ENCODE peak calls at places on chromosomes 2 and 18, in four cellular contexts. One of them, this sample, is unnamed.

GRCh38 chr18:74396252-74397204 is 60.6 kb downstream of the DIPK1C start:
- DNase-seq in pancreas: no peak
- DNase-seq in AG10803: no peak
- DNase-seq in sigmoid colon: no peak
- DNase-seq in this sample: no peak

GRCh38 chr2:1454346-1454745 is 41.1 kb downstream of the TPO start:
- DNase-seq in pancreas: no peak
- DNase-seq in AG10803: no peak
- DNase-seq in sigmoid colon: no peak
- DNase-seq in this sample: no peak

GRCh38 chr2:20455076-20455587 is 8.3 kb downstream of the RHOB start:
- DNase-seq in pancreas: no peak
- DNase-seq in AG10803: no peak
- DNase-seq in sigmoid colon: peak
- DNase-seq in this sample: no peak

GRCh38 chr2:146584316-146584715 is 1260.5 kb upstream of the ACVR2A start:
- DNase-seq in pancreas: no peak
- DNase-seq in AG10803: no peak
- DNase-seq in sigmoid colon: no peak
- DNase-seq in this sample: no peak

GRCh38 chr2:53058526-53058925 is 709.1 kb upstream of the CHAC2 start:
- DNase-seq in pancreas: no peak
- DNase-seq in AG10803: peak
- DNase-seq in sigmoid colon: no peak
- DNase-seq in this sample: peak

GRCh38 chr2:233266481-233266880 is 15.0 kb downstream of the ATG16L1 start:
- DNase-seq in pancreas: no peak
- DNase-seq in AG10803: no peak
- DNase-seq in sigmoid colon: no peak
- DNase-seq in this sample: no peak

GRCh38 chr2:68750592-68751396 is 16.2 kb downstream of the ARHGAP25 start:
- DNase-seq in pancreas: no peak
- DNase-seq in AG10803: no peak
- DNase-seq in sigmoid colon: no peak
- DNase-seq in this sample: no peak

GRCh38 chr2:88024509-88024908 is 8.2 kb upstream of the RNU2-63P start:
- DNase-seq in pancreas: no peak
- DNase-seq in AG10803: no peak
- DNase-seq in sigmoid colon: no peak
- DNase-seq in this sample: no peak

GRCh38 chr18:47150029-47150823 is at the start of gene HDHD2:
- DNase-seq in pancreas: peak
- DNase-seq in AG10803: peak
- DNase-seq in sigmoid colon: peak
- DNase-seq in this sample: peak

GRCh38 chr2:167342769-167343168 is 454.5 kb downstream of the XIRP2 start:
- DNase-seq in pancreas: no peak
- DNase-seq in AG10803: no peak
- DNase-seq in sigmoid colon: no peak
- DNase-seq in this sample: no peak

GRCh38 chr2:157897106-157897971 is 21.2 kb upstream of the ACVR1 start:
- DNase-seq in pancreas: no peak
- DNase-seq in AG10803: no peak
- DNase-seq in sigmoid colon: no peak
- DNase-seq in this sample: no peak

GRCh38 chr2:69554568-69554967 is 89.0 kb downstream of the AAK1 start:
- DNase-seq in pancreas: no peak
- DNase-seq in AG10803: no peak
- DNase-seq in sigmoid colon: no peak
- DNase-seq in this sample: no peak

GRCh38 chr2:208064220-208064951 is 39.1 kb upstream of the PLEKHM3 start:
- DNase-seq in pancreas: no peak
- DNase-seq in AG10803: peak
- DNase-seq in sigmoid colon: no peak
- DNase-seq in this sample: peak

GRCh38 chr2:69311017-69311416 is 76.0 kb downstream of the GFPT1 start:
- DNase-seq in pancreas: no peak
- DNase-seq in AG10803: peak
- DNase-seq in sigmoid colon: no peak
- DNase-seq in this sample: peak

GRCh38 chr2:43459455-43459854 is 136.4 kb downstream of the THADA start:
- DNase-seq in pancreas: no peak
- DNase-seq in AG10803: peak
- DNase-seq in sigmoid colon: no peak
- DNase-seq in this sample: peak

GRCh38 chr2:32926708-32927084 is 20.1 kb upstream of the LTBP1 start:
- DNase-seq in pancreas: no peak
- DNase-seq in AG10803: peak
- DNase-seq in sigmoid colon: no peak
- DNase-seq in this sample: peak

GRCh38 chr18:9757851-9758587 is 49.9 kb downstream of the RAB31 start:
- DNase-seq in pancreas: no peak
- DNase-seq in AG10803: peak
- DNase-seq in sigmoid colon: no peak
- DNase-seq in this sample: peak

GRCh38 chr18:50079571-50080295 is 115.2 kb downstream of the MYO5B start:
- DNase-seq in pancreas: peak
- DNase-seq in AG10803: no peak
- DNase-seq in sigmoid colon: peak
- DNase-seq in this sample: no peak

GRCh38 chr18:13628211-13628610 is 98.1 kb downstream of the FAM210A start:
- DNase-seq in pancreas: no peak
- DNase-seq in AG10803: no peak
- DNase-seq in sigmoid colon: no peak
- DNase-seq in this sample: no peak

GRCh38 chr2:84924173-84925106 is 19.0 kb downstream of the TMSB10 start:
- DNase-seq in pancreas: no peak
- DNase-seq in AG10803: peak
- DNase-seq in sigmoid colon: peak
- DNase-seq in this sample: peak

GRCh38 chr2:187900023-187900422 is 345.8 kb upstream of the TFPI start:
- DNase-seq in pancreas: no peak
- DNase-seq in AG10803: no peak
- DNase-seq in sigmoid colon: no peak
- DNase-seq in this sample: peak

GRCh38 chr2:241980193-241980592 is 110.7 kb downstream of the RTP5 start:
- DNase-seq in pancreas: no peak
- DNase-seq in AG10803: no peak
- DNase-seq in sigmoid colon: no peak
- DNase-seq in this sample: no peak

GRCh38 chr2:107648781-107649413 is 177.8 kb upstream of the RGPD4 start:
- DNase-seq in pancreas: no peak
- DNase-seq in AG10803: no peak
- DNase-seq in sigmoid colon: no peak
- DNase-seq in this sample: no peak

GRCh38 chr2:148968776-148969175 is 69.7 kb upstream of the LYPD6B start:
- DNase-seq in pancreas: no peak
- DNase-seq in AG10803: no peak
- DNase-seq in sigmoid colon: no peak
- DNase-seq in this sample: no peak

GRCh38 chr2:174778479-174778962 is 14.2 kb upstream of the CHRNA1 start:
- DNase-seq in pancreas: peak
- DNase-seq in AG10803: peak
- DNase-seq in sigmoid colon: no peak
- DNase-seq in this sample: peak

GRCh38 chr2:216873573-216873972 is 13.7 kb upstream of the TNP1 start:
- DNase-seq in pancreas: no peak
- DNase-seq in AG10803: no peak
- DNase-seq in sigmoid colon: no peak
- DNase-seq in this sample: no peak

GRCh38 chr2:216878072-216878471 is 18.2 kb upstream of the TNP1 start:
- DNase-seq in pancreas: no peak
- DNase-seq in AG10803: no peak
- DNase-seq in sigmoid colon: no peak
- DNase-seq in this sample: no peak

GRCh38 chr2:216879727-216880508 is 20.1 kb upstream of the TNP1 start:
- DNase-seq in pancreas: no peak
- DNase-seq in AG10803: no peak
- DNase-seq in sigmoid colon: no peak
- DNase-seq in this sample: no peak

GRCh38 chr2:216875861-216876260 is 16.0 kb upstream of the TNP1 start:
- DNase-seq in pancreas: no peak
- DNase-seq in AG10803: no peak
- DNase-seq in sigmoid colon: no peak
- DNase-seq in this sample: no peak

GRCh38 chr2:216877085-216877484 is 17.2 kb upstream of the TNP1 start:
- DNase-seq in pancreas: no peak
- DNase-seq in AG10803: no peak
- DNase-seq in sigmoid colon: no peak
- DNase-seq in this sample: no peak
- TF ChIP-seq CTCF in pancreas: no peak
- TF ChIP-seq CTCF in AG10803: no peak
- TF ChIP-seq CTCF in sigmoid colon: no peak
- TF ChIP-seq CTCF in this sample: no peak

GRCh38 chr2:71530987-71531332 is 77.6 kb downstream of the DYSF start:
- DNase-seq in pancreas: no peak
- DNase-seq in AG10803: no peak
- DNase-seq in sigmoid colon: no peak
- DNase-seq in this sample: no peak
- TF ChIP-seq CTCF in pancreas: no peak
- TF ChIP-seq CTCF in AG10803: no peak
- TF ChIP-seq CTCF in sigmoid colon: no peak
- TF ChIP-seq CTCF in this sample: no peak

GRCh38 chr2:165776013-165776412 is 18.0 kb downstream of the GALNT3 start:
- DNase-seq in pancreas: no peak
- DNase-seq in AG10803: no peak
- DNase-seq in sigmoid colon: no peak
- DNase-seq in this sample: no peak

GRCh38 chr2:165778187-165778556 is 15.9 kb downstream of the GALNT3 start:
- DNase-seq in pancreas: no peak
- DNase-seq in AG10803: no peak
- DNase-seq in sigmoid colon: no peak
- DNase-seq in this sample: no peak

GRCh38 chr2:165777522-165778186 is 16.4 kb downstream of the GALNT3 start:
- DNase-seq in pancreas: no peak
- DNase-seq in AG10803: no peak
- DNase-seq in sigmoid colon: no peak
- DNase-seq in this sample: no peak

GRCh38 chr2:165776796-165777195 is 17.3 kb downstream of the GALNT3 start:
- DNase-seq in pancreas: no peak
- DNase-seq in AG10803: no peak
- DNase-seq in sigmoid colon: no peak
- DNase-seq in this sample: no peak

DNA sequence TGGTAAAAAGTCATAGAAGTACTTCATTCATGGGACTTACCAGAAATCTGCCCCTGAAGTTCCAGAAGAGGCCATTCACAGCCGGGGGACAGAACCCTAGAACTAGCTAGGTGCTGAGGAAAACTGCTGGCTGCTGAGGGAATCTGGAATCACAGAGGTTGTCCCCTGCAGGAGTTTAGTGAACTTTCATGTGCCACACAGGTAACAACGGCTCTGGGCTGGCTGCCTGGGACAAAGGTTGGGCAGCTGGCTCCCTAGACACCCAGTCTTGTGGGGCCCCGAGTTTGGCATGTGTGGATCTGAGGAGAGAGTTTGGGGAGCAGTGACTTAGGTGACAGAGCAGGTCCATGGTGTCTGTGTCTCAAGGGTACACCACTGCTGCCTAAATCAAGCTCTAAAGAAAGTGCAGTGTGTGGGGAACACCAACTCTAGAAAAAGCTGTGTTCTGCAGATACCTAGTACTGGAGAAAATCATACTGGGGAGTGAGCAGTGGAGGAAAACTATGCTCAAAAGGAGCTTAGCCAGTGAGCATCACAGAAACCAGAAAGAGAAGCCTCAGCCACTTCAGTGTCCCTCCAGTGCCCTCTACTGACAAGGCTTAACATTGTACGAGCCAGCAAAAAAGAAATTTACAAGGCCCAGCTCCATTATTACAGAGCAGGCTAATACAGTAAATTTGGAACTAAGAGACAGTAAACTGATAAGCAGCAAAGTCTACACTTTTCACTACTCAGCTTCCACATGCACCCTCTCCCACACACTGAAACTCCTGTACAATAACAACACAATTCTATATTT is 15.2 kb downstream of the GALNT3 start:
- DNase-seq in pancreas: no peak
- DNase-seq in AG10803: no peak
- DNase-seq in sigmoid colon: no peak
- DNase-seq in this sample: no peak
- TF ChIP-seq CTCF in pancreas: peak
- TF ChIP-seq CTCF in AG10803: peak
- TF ChIP-seq CTCF in sigmoid colon: no peak
- TF ChIP-seq CTCF in this sample: peak

GRCh38 chr2:111135910-111136297 is 15.2 kb downstream of the BCL2L11 start:
- DNase-seq in pancreas: no peak
- DNase-seq in AG10803: no peak
- DNase-seq in sigmoid colon: no peak
- DNase-seq in this sample: peak
- TF ChIP-seq CTCF in pancreas: no peak
- TF ChIP-seq CTCF in AG10803: no peak
- TF ChIP-seq CTCF in sigmoid colon: no peak
- TF ChIP-seq CTCF in this sample: peak